ENCODE peak calls at places on chromosomes 16 and 17, in eight cellular contexts. C is stimulated activated CD8-positive, alpha-beta memory T cell treated with anti-CD3 and anti-CD28 coated beads, Interleukin-7, amount 100 ng/mL, for 4 hours; J is psoas muscle; P is effector memory CD4-positive, alpha-beta T cell; D is fibroblast of pulmonary artery; G is mucosa of descending colon; H is hepatic stellate cell; Y is HFFc6. K is an unnamed sample.

GRCh38 chr17:44053130-44053872 is 13.2 kb downstream of the LSM12 start:
- DNase-seq in C (no peak), J (no peak), P (no peak), D (no peak), G (no peak), H (no peak), Y (no peak), K (no peak)

GRCh38 chr17:76397687-76398522 is 13.5 kb downstream of the SPHK1 start:
- DNase-seq in C (peak; percentile 77), J (peak; percentile 95), P (peak; percentile 62), D (peak; percentile 91), G (peak; percentile 98), H (peak; percentile 90), Y (peak; percentile 81), K (peak; percentile 85)

GRCh38 chr16:34803683-34804416 is 1344.4 kb downstream of the TP53TG3F start:
- DNase-seq in C (no peak), J (peak; percentile 35), P (no peak), D (no peak), G (no peak), H (no peak), Y (no peak), K (no peak)

GRCh38 chr16:2196162-2196980 is at the start of gene CASKIN1:
- DNase-seq in C (no peak), J (no peak), P (no peak), D (no peak), G (no peak), H (peak; percentile 52), Y (no peak), K (no peak)

GRCh38 chr17:67585077-67585602 is 132.6 kb upstream of the NOL11 start:
- DNase-seq in C (no peak), J (no peak), P (no peak), D (no peak), G (no peak), H (no peak), Y (no peak), K (no peak)

GRCh38 chr17:79948918-79949645 is 86.6 kb downstream of the TBC1D16 start:
- DNase-seq in C (no peak), J (peak; percentile 32), P (no peak), D (no peak), G (no peak), H (no peak), Y (no peak), K (no peak)

GRCh38 chr17:72587156-72587555 is 466.3 kb downstream of the SOX9 start:
- DNase-seq in C (no peak), J (no peak), P (no peak), D (no peak), G (no peak), H (no peak), Y (no peak), K (no peak)

GRCh38 chr17:10683853-10684252 is 13.5 kb downstream of the SCO1 start:
- DNase-seq in C (no peak), J (no peak), P (no peak), D (peak; percentile 59), G (no peak), H (peak; percentile 26), Y (peak; percentile 37), K (no peak)

GRCh38 chr16:24729967-24730815 is 740 bp downstream of the TNRC6A start:
- DNase-seq in C (no peak), J (no peak), P (no peak), D (no peak), G (peak; percentile 67), H (peak; percentile 40), Y (no peak), K (no peak)

GRCh38 chr17:77324227-77324626 is 183.5 kb downstream of the SEC14L1 start:
- DNase-seq in C (no peak), J (no peak), P (no peak), D (no peak), G (peak; percentile 7), H (no peak), Y (no peak), K (no peak)

GRCh38 chr16:12750554-12750918 is 53.2 kb downstream of the CPPED1 start:
- DNase-seq in C (no peak), J (no peak), P (no peak), D (no peak), G (no peak), H (no peak), Y (no peak), K (no peak)

GRCh38 chr17:72614871-72615626 is 477.4 kb downstream of the SLC39A11 start:
- DNase-seq in C (no peak), J (no peak), P (no peak), D (peak; percentile 47), G (peak; percentile 76), H (no peak), Y (peak; percentile 26), K (peak; percentile 28)

GRCh38 chr16:69397821-69398521 is 12.2 kb upstream of the TERF2 start:
- DNase-seq in C (no peak), J (no peak), P (no peak), D (peak; percentile 86), G (peak; percentile 49), H (peak; percentile 58), Y (peak; percentile 72), K (no peak)

GRCh38 chr16:79411357-79411756 is 189.2 kb downstream of the MAF start:
- DNase-seq in C (no peak), J (no peak), P (no peak), D (no peak), G (no peak), H (no peak), Y (no peak), K (no peak)

GRCh38 chr17:17804007-17804406 is 32.8 kb downstream of the SREBF1 start:
- DNase-seq in C (no peak), J (no peak), P (no peak), D (no peak), G (no peak), H (no peak), Y (no peak), K (no peak)

GRCh38 chr17:50036455-50037320 is 19.2 kb upstream of the ITGA3 start:
- DNase-seq in C (no peak), J (no peak), P (no peak), D (no peak), G (no peak), H (no peak), Y (no peak), K (no peak)

GRCh38 chr17:81189670-81190530 is 23.9 kb upstream of the AATK start:
- DNase-seq in C (no peak), J (no peak), P (no peak), D (no peak), G (no peak), H (no peak), Y (no peak), K (peak; percentile 44)

GRCh38 chr16:88549671-88550643 is 20.2 kb upstream of the ZC3H18 start:
- DNase-seq in C (no peak), J (peak; percentile 67), P (no peak), D (no peak), G (no peak), H (no peak), Y (no peak), K (no peak)

GRCh38 chr17:40315678-40316570 is 6.9 kb downstream of the RARA start:
- DNase-seq in C (no peak), J (peak; percentile 54), P (no peak), D (no peak), G (no peak), H (no peak), Y (no peak), K (no peak)

GRCh38 chr17:35299108-35299507 is 56.2 kb downstream of the SLFN5 start:
- DNase-seq in C (no peak), J (no peak), P (no peak), D (no peak), G (peak; percentile 39), H (no peak), Y (no peak), K (no peak)

GRCh38 chr17:31470592-31470991 is 79.1 kb downstream of the RAB11FIP4 start:
- DNase-seq in C (no peak), J (no peak), P (no peak), D (no peak), G (no peak), H (no peak), Y (no peak), K (no peak)

GRCh38 chr17:36592316-36592710 is 634 bp downstream of the DHRS11 start:
- DNase-seq in C (no peak), J (peak; percentile 58), P (no peak), D (no peak), G (peak; percentile 52), H (no peak), Y (no peak), K (no peak)

K was measured in H54.